ENCODE peak calls at places on chromosomes 12 and 14, in ten cellular contexts. E is ELF-1; R is HT-29; K is NCI-H1092 treated with DMSO at 0.1 percent for 48 hours; H is WTC11; I is kidney glomerular epithelial cell; F is GM12865; Y is M059J; C is activated B cell treated with CpG ODN at 0.5 μM for 24 hours; A is stimulated activated CD8-positive, alpha-beta memory T cell treated with anti-CD3 and anti-CD28 coated beads, Interleukin-7, amount 100 ng/mL, for 1 hour. B is an unnamed sample.

GRCh38 chr14:89956294-89957009 is 725 bp downstream of the TDP1 start:
- DNase-seq in R (peak; percentile 46), F (peak; percentile 91), C (peak; percentile 60), I (peak; percentile 67), E (peak; percentile 77), A (peak; percentile 60), H (peak; percentile 42), Y (peak; percentile 94), K (peak; percentile 75), B (no peak)

GRCh38 chr12:1859643-1860042 is 39.3 kb downstream of the LRTM2 start:
- DNase-seq in H (no peak), A (no peak), I (peak; percentile 28), Y (peak; percentile 94), K (no peak), F (no peak), C (no peak), E (peak; percentile 67), R (no peak), B (no peak)

GRCh38 chr12:104204690-104205480 is 10.7 kb upstream of the TXNRD1 start:
- DNase-seq in R (no peak), H (no peak), K (no peak), Y (no peak), F (no peak), E (peak; percentile 29), I (no peak), C (no peak), A (no peak), B (no peak)

GRCh38 chr12:94263905-94264655 is 115.7 kb downstream of the PLXNC1 start:
- DNase-seq in R (no peak), I (no peak), A (no peak), F (no peak), Y (no peak), K (no peak), E (peak; percentile 75), H (peak; percentile 80), C (no peak), B (no peak)

GRCh38 chr12:63394349-63394748 is 243.3 kb upstream of the AVPR1A start:
- DNase-seq in E (no peak), I (no peak), C (no peak), K (no peak), H (no peak), A (no peak), F (no peak), R (no peak), Y (no peak), B (no peak)

GRCh38 chr12:111193977-111194702 is 174.8 kb downstream of the PHETA1 start:
- DNase-seq in A (no peak), Y (no peak), C (no peak), H (no peak), F (no peak), I (no peak), K (no peak), R (no peak), E (no peak), B (no peak)

GRCh38 chr14:89373185-89373584 is 43.8 kb downstream of the FOXN3 start:
- DNase-seq in K (no peak), H (no peak), E (no peak), I (no peak), A (no peak), F (no peak), R (no peak), Y (no peak), C (no peak), B (no peak)

GRCh38 chr12:30515351-30515750 is 180.3 kb downstream of the IPO8 start:
- DNase-seq in A (no peak), I (peak; percentile 3), R (peak; percentile 8), F (no peak), K (peak; percentile 32), Y (no peak), H (no peak), E (no peak), C (no peak), B (no peak)

GRCh38 chr14:73461478-73462077 is 3.2 kb upstream of the NUMB start:
- DNase-seq in A (no peak), F (no peak), R (no peak), H (no peak), I (no peak), K (peak; percentile 57), C (no peak), Y (no peak), E (no peak), B (no peak)

GRCh38 chr14:77469041-77469440 is 11.1 kb downstream of the AHSA1 start:
- DNase-seq in F (no peak), Y (no peak), R (no peak), H (no peak), E (no peak), K (no peak), A (no peak), C (no peak), I (no peak), B (no peak)

GRCh38 chr14:73227812-73228781 is 9.2 kb upstream of the PAPLN start:
- DNase-seq in C (no peak), E (peak; percentile 78), F (peak; percentile 39), H (peak; percentile 54), A (no peak), Y (peak; percentile 91), K (no peak), I (peak; percentile 94), R (no peak), B (no peak)

GRCh38 chr12:69074559-69075349 is 141.8 kb upstream of the CPM start:
- DNase-seq in Y (no peak), E (no peak), C (no peak), H (no peak), A (no peak), F (no peak), K (no peak), R (no peak), I (no peak), B (no peak)

GRCh38 chr12:92356405-92356804 is 210.8 kb upstream of the BTG1 start:
- DNase-seq in I (no peak), K (no peak), A (no peak), Y (no peak), E (no peak), R (no peak), H (no peak), F (peak; percentile 14), C (no peak), B (no peak)

GRCh38 chr12:46108721-46109120 is 118.3 kb upstream of the SCAF11 start:
- DNase-seq in E (no peak), Y (no peak), F (peak; percentile 73), R (no peak), A (no peak), I (no peak), K (no peak), H (no peak), C (no peak), B (no peak)

GRCh38 chr12:77113971-77114370 is 48.6 kb upstream of the E2F7 start:
- DNase-seq in H (no peak), A (no peak), F (no peak), K (no peak), C (no peak), Y (no peak), E (no peak), R (no peak), I (no peak), B (no peak)

GRCh38 chr14:75837151-75837787 is 144.5 kb downstream of the TGFB3 start:
- DNase-seq in Y (no peak), E (no peak), F (no peak), K (no peak), I (no peak), R (no peak), A (no peak), C (no peak), H (no peak), B (no peak)

GRCh38 chr12:52280796-52281560 is 6.5 kb downstream of the KRT86 start:
- DNase-seq in K (no peak), E (peak; percentile 36), Y (peak; percentile 99), A (no peak), R (peak; percentile 98), F (no peak), I (peak; percentile 96), C (no peak), H (no peak), B (no peak)

GRCh38 chr12:26416550-26416949 is 221.2 kb downstream of the SSPN start:
- DNase-seq in C (no peak), Y (no peak), A (no peak), E (no peak), R (no peak), I (no peak), K (no peak), H (no peak), F (no peak), B (no peak)

GRCh38 chr14:100406505-100407131 is 83.5 kb downstream of the SLC25A47 start:
- DNase-seq in Y (peak; percentile 52), H (no peak), K (no peak), F (no peak), R (no peak), A (no peak), I (no peak), E (no peak), C (no peak), B (no peak)

GRCh38 chr14:103310576-103311095 is 23.4 kb upstream of the EIF5 start:
- DNase-seq in C (no peak), F (no peak), H (no peak), Y (no peak), K (no peak), I (no peak), E (no peak), A (no peak), R (no peak), B (no peak)

GRCh38 chr12:95998611-95999300 is 2.6 kb upstream of the HAL start:
- DNase-seq in A (no peak), Y (peak; percentile 57), F (peak; percentile 81), E (peak; percentile 61), C (no peak), K (peak; percentile 35), R (peak; percentile 68), H (peak; percentile 32), I (peak; percentile 39), B (peak; percentile 28)

GRCh38 chr14:66434464-66434863 is 51.7 kb upstream of the CCDC196 start:
- DNase-seq in R (no peak), C (no peak), K (no peak), Y (no peak), E (no peak), I (no peak), F (no peak), H (no peak), A (no peak), B (no peak)

GRCh38 chr12:95590775-95591174 is 39.5 kb upstream of the USP44 start:
- DNase-seq in R (no peak), Y (no peak), A (no peak), H (no peak), C (no peak), F (no peak), K (peak; percentile 29), E (no peak), I (no peak), B (no peak)

GRCh38 chr14:77970646-77971045 is 170.7 kb downstream of the ADCK1 start:
- DNase-seq in H (no peak), C (no peak), E (no peak), K (no peak), Y (no peak), R (no peak), F (no peak), A (no peak), I (no peak), B (no peak)

GRCh38 chr12:12133259-12133658 is 62.5 kb downstream of the BCL2L14 start:
- DNase-seq in K (no peak), F (no peak), I (no peak), E (peak; percentile 4), A (no peak), Y (no peak), R (no peak), H (no peak), C (no peak), B (no peak)

GRCh38 chr14:91252901-91253794 is 8.6 kb upstream of the GPR68 start:
- DNase-seq in H (peak; percentile 72), R (no peak), K (no peak), C (peak; percentile 67), I (no peak), Y (no peak), E (peak; percentile 59), A (no peak), F (peak; percentile 34), B (no peak)

GRCh38 chr12:123531091-123531490 is 2.4 kb downstream of the RILPL1 start:
- DNase-seq in F (no peak), C (no peak), Y (no peak), R (no peak), H (no peak), A (no peak), I (no peak), E (no peak), K (no peak), B (no peak)

GRCh38 chr14:81946808-81947798 is 413.4 kb upstream of the SEL1L start:
- DNase-seq in Y (no peak), E (peak; percentile 2), H (no peak), R (no peak), F (no peak), C (no peak), A (no peak), K (no peak), I (no peak), B (no peak)

B was measured in D721Med.